ENCODE peak calls at places on chromosome 1, in five cellular contexts. W is HFFc6, X is amniotic stem cell, P is T-helper 2 cell, A is anterior cingulate cortex. I is an unnamed sample.

GRCh38 chr1:161121838-161122237 is 3.9 kb downstream of the NIT1 start:
- DNase-seq in A (no peak), X (no peak), W (no peak), P (no peak), I (no peak)

GRCh38 chr1:114126696-114127095 is 27.0 kb downstream of the SYT6 start:
- DNase-seq in P (no peak), W (no peak), X (no peak), A (no peak), I (no peak)

GRCh38 chr1:28136636-28137613 is 39.6 kb downstream of the PTAFR start:
- DNase-seq in W (peak), X (no peak), P (no peak), A (no peak), I (no peak)

GRCh38 chr1:23444104-23444533 is 19.6 kb upstream of the TCEA3 start:
- DNase-seq in A (no peak), P (no peak), X (no peak), W (no peak), I (no peak)

GRCh38 chr1:44714532-44714931 is 16.4 kb downstream of the RNU5D-1 start:
- DNase-seq in X (no peak), W (no peak), A (no peak), P (no peak), I (no peak)

GRCh38 chr1:154446292-154446691 is 41.1 kb downstream of the IL6R start:
- DNase-seq in W (peak), X (peak), A (no peak), P (no peak), I (no peak)

GRCh38 chr1:116472431-116472961 is 98.3 kb downstream of the CD58 start:
- DNase-seq in W (no peak), P (no peak), X (no peak), A (no peak), I (no peak)

GRCh38 chr1:90012305-90012704 is 17.4 kb downstream of the ZNF326 start:
- DNase-seq in X (no peak), P (no peak), W (no peak), A (no peak), I (no peak)

GRCh38 chr1:185540295-185540694 is 193.9 kb upstream of the HMCN1 start:
- DNase-seq in W (no peak), P (no peak), A (no peak), X (no peak), I (no peak)

I was measured in naive thymus-derived CD4-positive, alpha-beta T cell.